ENCODE peak calls at places on chromosomes 13 and 19, in five cellular contexts. V, L, H, X and I are unnamed samples. For H3K4me1, the result is how much of the 10 kb centered on the place peaks cover.

GRCh38 chr13:30443957-30444404 is 21.7 kb downstream of the UBE2L5 start:
- DNase-seq in V (no peak), L (no peak), X (no peak), H (no peak), I (no peak)

GRCh38 chr19:49502866-49503581 is 6.8 kb downstream of the RPS11 start:
- DNase-seq in H (peak), L (peak), X (no peak), V (no peak), I (peak)

GRCh38 chr13:27170521-27171243 is 929 bp downstream of the USP12 start:
- DNase-seq in L (peak), X (peak), V (peak), H (no peak), I (peak)

GRCh38 chr13:99657848-99658265 is 156.6 kb downstream of the TM9SF2 start:
- DNase-seq in L (peak), H (peak), X (no peak), V (peak), I (no peak)

GRCh38 chr19:53130506-53130905 is 2.2 kb downstream of the ZNF415 start:
- DNase-seq in X (no peak), L (no peak), H (no peak), V (no peak), I (no peak)

GRCh38 chr13:21625366-21625765 is 21.4 kb upstream of the MICU2 start:
- DNase-seq in X (no peak), H (peak), L (peak), V (no peak), I (no peak)

GRCh38 chr19:1651061-1651547 is 1.3 kb downstream of the TCF3 start:
- DNase-seq in V (peak), X (peak), H (peak), L (no peak), I (peak)

GRCh38 chr19:50205681-50206138 is 2.3 kb downstream of the MYH14 start:
- DNase-seq in L (no peak), X (no peak), V (peak), H (no peak), I (peak)

GRCh38 chr13:40445557-40445990 is 220.9 kb downstream of the FOXO1 start:
- DNase-seq in L (no peak), X (no peak), V (no peak), H (no peak), I (peak)

GRCh38 chr13:25213716-25214115 is 41.6 kb upstream of the AMER2 start:
- DNase-seq in L (no peak), H (no peak), X (no peak), V (no peak), I (no peak)

GRCh38 chr13:23615677-23616076 is 45.5 kb downstream of the TNFRSF19 start:
- DNase-seq in X (peak), V (no peak), L (no peak), H (no peak), I (no peak)

GRCh38 chr13:112143753-112144615 is 77.0 kb downstream of the SOX1 start:
- DNase-seq in X (no peak), H (no peak), L (no peak), V (no peak), I (no peak)

GRCh38 chr19:1016647-1017114 is 4.2 kb downstream of the TMEM259 start:
- DNase-seq in L (peak), H (peak), V (no peak), X (no peak), I (peak)

GRCh38 chr13:94345374-94346195 is 133.9 kb downstream of the DCT start:
- DNase-seq in X (no peak), H (peak), V (no peak), L (peak), I (no peak)

GRCh38 chr13:47005761-47006414 is 109.0 kb upstream of the HTR2A start:
- DNase-seq in L (no peak), V (no peak), H (no peak), X (no peak), I (peak)

GRCh38 chr19:37935341-37935740 is 28.3 kb downstream of the SIPA1L3 start:
- DNase-seq in H (no peak), X (no peak), V (no peak), L (no peak), I (no peak)

GRCh38 chr13:67318398-67318797 is 88.3 kb upstream of the PCDH9 start:
- DNase-seq in X (no peak), H (peak), L (no peak), V (no peak), I (no peak)

GRCh38 chr19:1214862-1215731 is 9.5 kb downstream of the STK11 start:
- DNase-seq in V (no peak), H (no peak), X (no peak), L (no peak), I (peak)

GRCh38 chr13:79779761-79780160 is 298.8 kb downstream of the NDFIP2 start:
- DNase-seq in H (peak), V (no peak), L (no peak), X (peak), I (no peak)

GRCh38 chr13:31725841-31726240 is 13.5 kb upstream of the RXFP2 start:
- DNase-seq in L (no peak), X (no peak), H (no peak), V (no peak), I (peak)

GRCh38 chr13:19586904-19587634 is 25.7 kb upstream of the TPTE2 start:
- DNase-seq in H (peak), V (no peak), L (no peak), X (no peak), I (peak)

GRCh38 chr13:76004411-76004810 is 368.3 kb downstream of the LMO7 start:
- DNase-seq in X (no peak), L (no peak), V (no peak), H (peak), I (no peak)

GRCh38 chr19:33147538-33147937 is 15.6 kb downstream of the WDR88 start:
- DNase-seq in L (no peak), H (no peak), X (no peak), V (no peak), I (no peak)

GRCh38 chr19:33146209-33146608 is 14.3 kb downstream of the WDR88 start:
- DNase-seq in X (no peak), H (no peak), V (no peak), L (no peak), I (no peak)

GRCh38 chr19:33139165-33139564 is 7.3 kb downstream of the WDR88 start:
- DNase-seq in L (no peak), V (no peak), X (no peak), H (no peak), I (no peak)

GRCh38 chr19:33143897-33144405 is 12.0 kb downstream of the WDR88 start:
- DNase-seq in X (peak), L (peak), V (peak), H (peak), I (peak)
- H3K4me2 ChIP-seq in X (no peak), L (peak), V (no peak), H (no peak), I (peak)

DNA sequence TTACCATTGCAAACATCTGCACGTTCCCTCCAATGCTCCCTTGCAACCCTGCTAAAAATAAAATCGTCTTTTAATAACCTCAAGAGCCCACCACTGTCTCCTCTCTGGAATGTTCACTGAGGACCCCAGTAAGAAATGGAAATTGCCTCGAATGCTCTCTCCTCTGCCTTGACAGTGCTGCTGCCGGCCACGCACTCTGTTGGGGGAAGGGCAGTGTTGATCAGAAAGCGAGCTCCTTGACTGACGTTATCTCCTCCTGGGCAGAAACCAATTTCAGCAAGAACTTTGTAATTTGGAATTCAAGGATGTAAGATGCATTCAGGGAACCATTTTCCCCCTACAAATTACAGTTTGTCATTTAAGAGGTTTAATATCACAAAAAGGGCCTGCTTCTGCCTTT is 718.5 kb downstream of the UQCRFS1 start:
- DNase-seq in V (no peak), H (no peak), L (no peak), X (no peak), I (no peak)
- H3K4me1 ChIP-seq in V (under half), H (under half), L (under half), X (under half), I (under half)

DNA sequence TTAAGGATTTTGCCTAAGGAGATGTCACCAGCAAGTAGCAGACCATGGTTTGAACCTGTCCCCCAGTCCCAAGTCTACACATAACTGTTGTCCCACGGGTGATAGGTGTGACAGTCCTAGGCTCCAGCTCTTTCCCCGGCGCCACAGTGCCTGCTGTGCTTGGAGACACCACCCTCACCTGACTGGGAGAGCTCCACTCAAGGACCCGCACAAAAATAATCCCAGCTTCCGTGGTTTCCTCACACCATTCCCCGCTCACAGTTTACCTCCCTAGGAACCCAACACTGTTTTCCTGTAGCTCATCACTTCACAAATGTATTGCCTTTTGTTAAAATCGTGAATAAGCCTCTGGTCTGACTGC is 19.8 kb upstream of the RASA3 start:
- DNase-seq in L (no peak), X (no peak), H (no peak), V (no peak), I (peak)
- H3K4me2 ChIP-seq in L (no peak), X (no peak), H (no peak), V (no peak), I (no peak)

DNA sequence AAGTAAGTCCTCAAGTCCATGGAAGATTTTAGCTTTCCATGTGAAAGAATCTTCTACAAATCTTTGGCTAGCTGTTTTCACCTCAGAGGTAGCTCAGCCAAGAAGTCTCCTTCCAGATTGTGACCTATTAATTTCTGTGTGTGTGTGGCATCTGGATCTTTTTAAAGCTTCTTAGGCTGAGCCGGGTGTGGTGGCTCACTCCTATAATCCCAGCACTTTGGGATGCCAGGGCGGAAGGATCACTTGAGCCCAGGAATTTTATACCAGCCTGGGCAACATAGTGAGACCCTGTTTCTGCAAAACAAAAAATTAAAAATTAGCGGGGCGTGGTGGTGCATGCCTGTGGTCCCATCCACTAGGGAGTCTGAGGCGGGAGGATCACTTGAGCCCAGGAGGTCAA is 13.4 kb upstream of the SLC44A2 start:
- DNase-seq in H (no peak), X (no peak), L (no peak), V (no peak), I (no peak)
- H3K4me1 ChIP-seq in H (under half), X (under half), L (under half), V (under half), I (under half)

GRCh38 chr13:71625694-71626093 is 241.3 kb downstream of the DACH1 start:
- DNase-seq in X (no peak), H (peak), L (no peak), V (no peak), I (no peak)
- H3K4me2 ChIP-seq in X (no peak), H (peak), L (no peak), V (no peak), I (no peak)